ENCODE peak calls at places on chromosomes 7 and 10, in nine cellular contexts. One of them, this sample, is unnamed.

GRCh38 chr7:135853499-135853898 is 104.9 kb upstream of the FAM180A start:
- DNase-seq in SK-N-SH: no peak
- DNase-seq in IMR-90: no peak
- DNase-seq in heart left ventricle: no peak
- DNase-seq in HCT116: no peak
- DNase-seq in right lobe of liver: no peak
- DNase-seq in testis: no peak
- DNase-seq in H9: no peak
- DNase-seq in fibroblast of lung: no peak
- DNase-seq in this sample: no peak

GRCh38 chr7:123747089-123747488 is 1.7 kb downstream of the WASL start:
- DNase-seq in heart left ventricle: no peak
- DNase-seq in HCT116: no peak
- DNase-seq in right lobe of liver: no peak
- DNase-seq in H9: no peak
- DNase-seq in IMR-90: no peak
- DNase-seq in testis: no peak
- DNase-seq in fibroblast of lung: no peak
- DNase-seq in SK-N-SH: no peak
- DNase-seq in this sample: no peak

GRCh38 chr10:103737735-103738367 is 117.5 kb downstream of the SH3PXD2A start:
- DNase-seq in right lobe of liver: no peak
- DNase-seq in H9: no peak
- DNase-seq in heart left ventricle: no peak
- DNase-seq in IMR-90: no peak
- DNase-seq in SK-N-SH: peak; percentile 58
- DNase-seq in fibroblast of lung: no peak
- DNase-seq in HCT116: no peak
- DNase-seq in testis: no peak
- DNase-seq in this sample: no peak

GRCh38 chr10:14378387-14378960 is 47.8 kb upstream of the FRMD4A start:
- DNase-seq in right lobe of liver: no peak
- DNase-seq in testis: no peak
- DNase-seq in heart left ventricle: no peak
- DNase-seq in HCT116: no peak
- DNase-seq in SK-N-SH: no peak
- DNase-seq in H9: no peak
- DNase-seq in fibroblast of lung: no peak
- DNase-seq in IMR-90: no peak
- DNase-seq in this sample: no peak

GRCh38 chr10:88032566-88032965 is 169.1 kb downstream of the PTEN start:
- DNase-seq in fibroblast of lung: peak; percentile 71
- DNase-seq in heart left ventricle: no peak
- DNase-seq in HCT116: no peak
- DNase-seq in SK-N-SH: no peak
- DNase-seq in right lobe of liver: no peak
- DNase-seq in IMR-90: peak; percentile 86
- DNase-seq in H9: no peak
- DNase-seq in testis: no peak
- DNase-seq in this sample: no peak

GRCh38 chr10:58741673-58742072 is 229.0 kb downstream of the BICC1 start:
- DNase-seq in testis: no peak
- DNase-seq in heart left ventricle: no peak
- DNase-seq in H9: no peak
- DNase-seq in fibroblast of lung: no peak
- DNase-seq in SK-N-SH: no peak
- DNase-seq in IMR-90: no peak
- DNase-seq in right lobe of liver: no peak
- DNase-seq in HCT116: no peak
- DNase-seq in this sample: no peak

GRCh38 chr7:31883761-31884164 is 186.4 kb downstream of the PDE1C start:
- DNase-seq in HCT116: no peak
- DNase-seq in IMR-90: peak; percentile 64
- DNase-seq in H9: no peak
- DNase-seq in testis: no peak
- DNase-seq in SK-N-SH: no peak
- DNase-seq in fibroblast of lung: peak; percentile 2
- DNase-seq in right lobe of liver: no peak
- DNase-seq in heart left ventricle: no peak
- DNase-seq in this sample: no peak

GRCh38 chr7:95011156-95011928 is 103.9 kb downstream of the PPP1R9A start:
- DNase-seq in IMR-90: peak; percentile 21
- DNase-seq in HCT116: no peak
- DNase-seq in testis: no peak
- DNase-seq in right lobe of liver: no peak
- DNase-seq in fibroblast of lung: peak; percentile 37
- DNase-seq in H9: no peak
- DNase-seq in SK-N-SH: no peak
- DNase-seq in heart left ventricle: no peak
- DNase-seq in this sample: no peak

GRCh38 chr10:30185916-30186315 is 126.5 kb upstream of the JCAD start:
- DNase-seq in testis: no peak
- DNase-seq in H9: no peak
- DNase-seq in right lobe of liver: no peak
- DNase-seq in IMR-90: peak; percentile 90
- DNase-seq in HCT116: no peak
- DNase-seq in SK-N-SH: no peak
- DNase-seq in heart left ventricle: no peak
- DNase-seq in fibroblast of lung: peak; percentile 91
- DNase-seq in this sample: no peak

GRCh38 chr10:60978287-60979115 is 34.5 kb upstream of the RHOBTB1 start:
- DNase-seq in right lobe of liver: no peak
- DNase-seq in H9: no peak
- DNase-seq in SK-N-SH: no peak
- DNase-seq in fibroblast of lung: no peak
- DNase-seq in HCT116: peak; percentile 54
- DNase-seq in IMR-90: peak; percentile 38
- DNase-seq in testis: peak; percentile 86
- DNase-seq in heart left ventricle: no peak
- DNase-seq in this sample: no peak

GRCh38 chr7:57327081-57327480 is 122.9 kb upstream of the ZNF716 start:
- DNase-seq in IMR-90: no peak
- DNase-seq in heart left ventricle: no peak
- DNase-seq in fibroblast of lung: no peak
- DNase-seq in HCT116: no peak
- DNase-seq in right lobe of liver: no peak
- DNase-seq in H9: no peak
- DNase-seq in testis: no peak
- DNase-seq in SK-N-SH: no peak
- DNase-seq in this sample: no peak
- H3K9me3 ChIP-seq in IMR-90: peaks cover 12% of the 10 kb centered on the region
- H3K9me3 ChIP-seq in heart left ventricle: peaks cover 13% of the 10 kb centered on the region
- H3K9me3 ChIP-seq in fibroblast of lung: no peaks in the 10 kb centered on the region
- H3K9me3 ChIP-seq in HCT116: peaks cover 21% of the 10 kb centered on the region
- H3K9me3 ChIP-seq in right lobe of liver: no peaks in the 10 kb centered on the region
- H3K9me3 ChIP-seq in H9: peaks cover 88% of the 10 kb centered on the region
- H3K9me3 ChIP-seq in testis: no peaks in the 10 kb centered on the region
- H3K9me3 ChIP-seq in SK-N-SH: no peaks in the 10 kb centered on the region
- H3K9me3 ChIP-seq in this sample: no peaks in the 10 kb centered on the region

DNA sequence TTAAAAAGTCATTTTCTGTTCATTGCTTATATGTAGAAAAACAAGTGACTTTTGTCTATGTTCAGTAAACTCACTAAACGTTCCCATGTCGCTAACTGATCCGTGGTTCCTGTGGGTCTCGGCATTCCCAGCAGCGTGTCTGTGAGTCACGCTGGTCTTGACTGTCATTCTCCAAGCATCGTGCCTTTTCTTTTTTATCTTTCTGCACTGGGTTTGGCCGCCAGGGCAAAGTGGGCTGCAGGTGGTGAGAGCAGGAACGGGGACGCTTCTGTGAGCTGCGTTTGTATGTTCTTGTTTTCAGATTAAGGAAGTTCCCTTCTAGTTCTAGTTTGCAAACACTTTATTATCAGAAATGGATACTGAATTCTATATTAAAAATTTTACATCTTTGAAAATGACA is 6.8 kb upstream of the SCART1 start:
- DNase-seq in right lobe of liver: no peak
- DNase-seq in SK-N-SH: no peak
- DNase-seq in heart left ventricle: no peak
- DNase-seq in HCT116: no peak
- DNase-seq in H9: no peak
- DNase-seq in fibroblast of lung: no peak
- DNase-seq in testis: no peak
- DNase-seq in IMR-90: no peak
- DNase-seq in this sample: no peak
- H3K9me3 ChIP-seq in right lobe of liver: peaks cover 3% of the 10 kb centered on the region
- H3K9me3 ChIP-seq in SK-N-SH: peaks cover 23% of the 10 kb centered on the region
- H3K9me3 ChIP-seq in heart left ventricle: peaks cover 33% of the 10 kb centered on the region
- H3K9me3 ChIP-seq in HCT116: peaks cover 3% of the 10 kb centered on the region
- H3K9me3 ChIP-seq in H9: peaks cover 76% of the 10 kb centered on the region
- H3K9me3 ChIP-seq in fibroblast of lung: no peaks in the 10 kb centered on the region
- H3K9me3 ChIP-seq in testis: no peaks in the 10 kb centered on the region
- H3K9me3 ChIP-seq in IMR-90: peaks cover 15% of the 10 kb centered on the region
- H3K9me3 ChIP-seq in this sample: no peaks in the 10 kb centered on the region

GRCh38 chr7:5065107-5065407 is 19.4 kb downstream of the RBAK start:
- DNase-seq in heart left ventricle: no peak
- DNase-seq in testis: no peak
- DNase-seq in right lobe of liver: no peak
- DNase-seq in SK-N-SH: no peak
- DNase-seq in H9: no peak
- DNase-seq in IMR-90: no peak
- DNase-seq in fibroblast of lung: no peak
- DNase-seq in HCT116: no peak
- DNase-seq in this sample: no peak

GRCh38 chr7:5064391-5065106 is 18.9 kb downstream of the RBAK start:
- DNase-seq in SK-N-SH: no peak
- DNase-seq in H9: no peak
- DNase-seq in HCT116: no peak
- DNase-seq in right lobe of liver: no peak
- DNase-seq in testis: no peak
- DNase-seq in IMR-90: no peak
- DNase-seq in heart left ventricle: no peak
- DNase-seq in fibroblast of lung: peak; percentile 39
- DNase-seq in this sample: no peak

GRCh38 chr7:5070206-5070605 is 24.5 kb downstream of the RBAK start:
- DNase-seq in SK-N-SH: no peak
- DNase-seq in H9: no peak
- DNase-seq in HCT116: no peak
- DNase-seq in fibroblast of lung: no peak
- DNase-seq in heart left ventricle: no peak
- DNase-seq in testis: no peak
- DNase-seq in right lobe of liver: no peak
- DNase-seq in IMR-90: no peak
- DNase-seq in this sample: no peak
- H3K9me3 ChIP-seq in SK-N-SH: peaks cover 38% of the 10 kb centered on the region
- H3K9me3 ChIP-seq in H9: peaks cover 32% of the 10 kb centered on the region
- H3K9me3 ChIP-seq in HCT116: peaks cover 35% of the 10 kb centered on the region
- H3K9me3 ChIP-seq in fibroblast of lung: peaks cover 3% of the 10 kb centered on the region
- H3K9me3 ChIP-seq in heart left ventricle: peaks cover 55% of the 10 kb centered on the region
- H3K9me3 ChIP-seq in testis: no peaks in the 10 kb centered on the region
- H3K9me3 ChIP-seq in right lobe of liver: peaks cover 37% of the 10 kb centered on the region
- H3K9me3 ChIP-seq in IMR-90: peaks cover 43% of the 10 kb centered on the region
- H3K9me3 ChIP-seq in this sample: peaks cover 48% of the 10 kb centered on the region

DNA sequence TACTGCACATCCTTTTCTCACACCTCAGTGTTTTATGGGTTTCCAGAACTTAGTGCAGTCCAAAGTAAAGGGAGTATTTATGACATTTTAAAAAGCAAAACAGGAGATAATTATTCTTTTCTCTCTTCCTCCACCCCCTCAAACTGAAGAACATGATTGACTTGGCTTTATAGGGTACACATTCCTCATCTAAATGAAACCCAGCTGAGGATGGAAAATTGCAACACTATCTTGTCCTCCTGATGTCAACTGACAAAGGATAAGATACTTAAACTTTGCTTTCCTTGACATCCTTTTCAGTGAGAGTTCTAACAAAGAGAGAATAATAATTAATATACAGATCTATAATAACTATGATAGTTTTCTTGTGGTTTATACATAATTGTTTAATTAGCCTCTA is 299.1 kb downstream of the BBS9 start:
- DNase-seq in heart left ventricle: no peak
- DNase-seq in right lobe of liver: no peak
- DNase-seq in HCT116: no peak
- DNase-seq in IMR-90: no peak
- DNase-seq in H9: no peak
- DNase-seq in fibroblast of lung: no peak
- DNase-seq in SK-N-SH: no peak
- DNase-seq in testis: no peak
- DNase-seq in this sample: no peak
- H3K9me3 ChIP-seq in heart left ventricle: no peaks in the 10 kb centered on the region
- H3K9me3 ChIP-seq in right lobe of liver: no peaks in the 10 kb centered on the region
- H3K9me3 ChIP-seq in HCT116: no peaks in the 10 kb centered on the region
- H3K9me3 ChIP-seq in IMR-90: no peaks in the 10 kb centered on the region
- H3K9me3 ChIP-seq in H9: no peaks in the 10 kb centered on the region
- H3K9me3 ChIP-seq in fibroblast of lung: no peaks in the 10 kb centered on the region
- H3K9me3 ChIP-seq in SK-N-SH: no peaks in the 10 kb centered on the region
- H3K9me3 ChIP-seq in testis: no peaks in the 10 kb centered on the region
- H3K9me3 ChIP-seq in this sample: no peaks in the 10 kb centered on the region

DNA sequence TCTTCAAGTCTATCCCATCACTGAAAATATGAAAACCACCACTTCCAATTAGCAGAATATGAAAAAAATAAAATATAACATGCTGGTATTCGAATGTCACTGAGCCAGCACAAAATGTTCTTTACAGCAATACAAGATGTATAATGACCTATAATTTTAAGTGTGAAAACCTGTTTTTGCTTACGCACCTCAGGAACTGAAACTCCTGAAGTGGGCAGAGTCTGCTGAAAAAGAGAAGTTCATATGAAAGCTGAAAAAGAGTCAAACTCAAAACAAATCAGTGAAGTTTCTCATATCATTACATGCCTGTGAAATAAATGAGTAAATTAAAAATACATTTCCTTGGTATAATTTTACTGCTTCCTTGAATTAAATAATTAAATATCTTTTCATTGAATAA is 272.5 kb downstream of the DGKB start:
- DNase-seq in right lobe of liver: no peak
- DNase-seq in HCT116: no peak
- DNase-seq in H9: no peak
- DNase-seq in heart left ventricle: no peak
- DNase-seq in SK-N-SH: no peak
- DNase-seq in testis: no peak
- DNase-seq in fibroblast of lung: no peak
- DNase-seq in IMR-90: no peak
- DNase-seq in this sample: no peak
- H3K9me3 ChIP-seq in right lobe of liver: no peaks in the 10 kb centered on the region
- H3K9me3 ChIP-seq in HCT116: no peaks in the 10 kb centered on the region
- H3K9me3 ChIP-seq in H9: no peaks in the 10 kb centered on the region
- H3K9me3 ChIP-seq in heart left ventricle: no peaks in the 10 kb centered on the region
- H3K9me3 ChIP-seq in SK-N-SH: no peaks in the 10 kb centered on the region
- H3K9me3 ChIP-seq in testis: no peaks in the 10 kb centered on the region
- H3K9me3 ChIP-seq in fibroblast of lung: no peaks in the 10 kb centered on the region
- H3K9me3 ChIP-seq in IMR-90: no peaks in the 10 kb centered on the region
- H3K9me3 ChIP-seq in this sample: no peaks in the 10 kb centered on the region

GRCh38 chr7:30829476-30829875 is 58.3 kb downstream of the MINDY4 start:
- DNase-seq in H9: peak; percentile 2
- DNase-seq in right lobe of liver: no peak
- DNase-seq in HCT116: no peak
- DNase-seq in heart left ventricle: no peak
- DNase-seq in IMR-90: no peak
- DNase-seq in testis: no peak
- DNase-seq in fibroblast of lung: no peak
- DNase-seq in SK-N-SH: no peak
- DNase-seq in this sample: no peak
- H3K9me3 ChIP-seq in H9: no peaks in the 10 kb centered on the region
- H3K9me3 ChIP-seq in right lobe of liver: peaks cover 7% of the 10 kb centered on the region
- H3K9me3 ChIP-seq in HCT116: no peaks in the 10 kb centered on the region
- H3K9me3 ChIP-seq in heart left ventricle: no peaks in the 10 kb centered on the region
- H3K9me3 ChIP-seq in IMR-90: peaks cover 3% of the 10 kb centered on the region
- H3K9me3 ChIP-seq in testis: no peaks in the 10 kb centered on the region
- H3K9me3 ChIP-seq in fibroblast of lung: no peaks in the 10 kb centered on the region
- H3K9me3 ChIP-seq in SK-N-SH: no peaks in the 10 kb centered on the region
- H3K9me3 ChIP-seq in this sample: no peaks in the 10 kb centered on the region

This sample was measured in CD4-positive, alpha-beta memory T cell.